ENCODE peak calls at places on chromosomes 4 and X, in nine cellular contexts. T is neural crest cell; A is substantia nigra; D is activated naive CD4-positive, alpha-beta T cell treated with anti-CD3 and anti-CD28 coated beads, Interleukin-2, amount 10 ng/mL, durations not matched to agents 7 days and 5 days; P is heart left ventricle; Q is AG10803; N is left ventricle myocardium inferior; Z is activated gamma-delta T cell treated with Interleukin-2 at 50 U/mL for 16 hours; H is GM04503. M is an unnamed sample.

GRCh38 chr4:80309301-80310004 is 26.1 kb upstream of the CFAP299 start:
- DNase-seq in T (no peak), A (no peak), D (no peak), P (no peak), Q (peak), N (no peak), Z (no peak), H (peak), M (no peak)

GRCh38 chr4:88738714-88739366 is 41.2 kb upstream of the NAP1L5 start:
- DNase-seq in T (no peak), A (no peak), D (no peak), P (no peak), Q (no peak), N (no peak), Z (no peak), H (no peak), M (no peak)

GRCh38 chr4:168712316-168712855 is 215.5 kb downstream of the PALLD start:
- DNase-seq in T (no peak), A (no peak), D (no peak), P (no peak), Q (no peak), N (no peak), Z (no peak), H (no peak), M (no peak)

GRCh38 chrX:12227412-12228041 is 89.3 kb downstream of the FRMPD4 start:
- DNase-seq in T (no peak), A (no peak), D (no peak), P (no peak), Q (no peak), N (no peak), Z (no peak), H (no peak), M (no peak)

GRCh38 chrX:143757887-143758286 is 37.3 kb upstream of the SPANXN2 start:
- DNase-seq in T (no peak), A (no peak), D (no peak), P (no peak), Q (no peak), N (no peak), Z (no peak), H (no peak), M (no peak)

GRCh38 chr4:23706972-23707676 is 182.7 kb downstream of the PPARGC1A start:
- DNase-seq in T (no peak), A (no peak), D (no peak), P (no peak), Q (no peak), N (no peak), Z (no peak), H (no peak), M (no peak)

GRCh38 chrX:23936198-23936597 is 28.4 kb downstream of the CXorf58 start:
- DNase-seq in T (no peak), A (no peak), D (no peak), P (no peak), Q (no peak), N (no peak), Z (no peak), H (no peak), M (no peak)

GRCh38 chr4:39635023-39635422 is 3.6 kb downstream of the SMIM14 start:
- DNase-seq in T (no peak), A (no peak), D (no peak), P (no peak), Q (no peak), N (no peak), Z (no peak), H (no peak), M (no peak)

GRCh38 chrX:43676960-43677582 is 21.0 kb downstream of the MAOA start:
- DNase-seq in T (no peak), A (no peak), D (no peak), P (no peak), Q (no peak), N (no peak), Z (no peak), H (no peak), M (no peak)

GRCh38 chr4:184648220-184649025 is 824 bp downstream of the CASP3 start:
- DNase-seq in T (peak), A (peak), D (peak), P (peak), Q (peak), N (peak), Z (peak), H (no peak), M (peak)

GRCh38 chr4:128721896-128722295 is 87.6 kb upstream of the JADE1 start:
- DNase-seq in T (no peak), A (no peak), D (no peak), P (no peak), Q (no peak), N (no peak), Z (no peak), H (no peak), M (no peak)

GRCh38 chr4:47862297-47862696 is 24.4 kb upstream of the CORIN start:
- DNase-seq in T (no peak), A (no peak), D (no peak), P (no peak), Q (peak), N (no peak), Z (no peak), H (no peak), M (no peak)

GRCh38 chrX:47093248-47093647 is 15.0 kb downstream of the RGN start:
- DNase-seq in T (no peak), A (no peak), D (no peak), P (no peak), Q (peak), N (no peak), Z (no peak), H (no peak), M (no peak)

GRCh38 chr4:82780398-82781231 is 18.0 kb downstream of the SCD5 start:
- DNase-seq in T (no peak), A (peak), D (no peak), P (peak), Q (no peak), N (peak), Z (peak), H (no peak), M (peak)

GRCh38 chr4:2941138-2942036 is 21.8 kb downstream of the NOP14 start:
- DNase-seq in T (no peak), A (no peak), D (no peak), P (no peak), Q (no peak), N (no peak), Z (no peak), H (no peak), M (no peak)

M was measured in head of caudate nucleus.